ENCODE peak calls at places on chromosomes 2 and 18, in nine cellular contexts. N, P, L, A, D, B, R, O and W are unnamed samples.

GRCh38 chr18:22198163-22198562 is 28.8 kb downstream of the GATA6 start:
- DNase-seq in R (no peak), L (no peak), B (no peak), D (no peak), A (no peak), O (no peak), P (no peak), N (no peak), W (no peak)

GRCh38 chr2:241506793-241507429 is 1.5 kb downstream of the STK25 start:
- DNase-seq in R (no peak), A (no peak), P (no peak), L (no peak), D (no peak), B (no peak), N (no peak), O (no peak), W (no peak)

GRCh38 chr18:394997-395383 is 105.5 kb downstream of the COLEC12 start:
- DNase-seq in N (no peak), A (peak), O (no peak), B (no peak), L (no peak), P (no peak), D (no peak), R (no peak), W (no peak)

GRCh38 chr18:59451073-59451472 is 92.0 kb upstream of the LMAN1 start:
- DNase-seq in R (no peak), D (no peak), O (no peak), B (no peak), N (no peak), P (no peak), A (no peak), L (no peak), W (no peak)

GRCh38 chr2:230913812-230914211 is 11.2 kb downstream of the GPR55 start:
- DNase-seq in L (no peak), O (no peak), D (peak), R (peak), N (no peak), P (no peak), A (no peak), B (no peak), W (no peak)

GRCh38 chr2:64939332-64939917 is 49.8 kb upstream of the SLC1A4 start:
- DNase-seq in B (no peak), O (no peak), A (no peak), P (no peak), D (no peak), N (no peak), R (no peak), L (no peak), W (no peak)

GRCh38 chr2:172404824-172405223 is 22.6 kb upstream of the ITGA6 start:
- DNase-seq in L (no peak), B (no peak), N (peak), O (no peak), P (peak), D (no peak), A (no peak), R (no peak), W (no peak)

GRCh38 chr2:2026252-2026831 is 282.0 kb upstream of the PXDN start:
- DNase-seq in O (no peak), R (no peak), P (no peak), D (peak), L (no peak), B (no peak), N (no peak), A (no peak), W (no peak)

GRCh38 chr2:28403388-28403956 is 10.8 kb downstream of the FOSL2 start:
- DNase-seq in R (no peak), P (no peak), D (no peak), B (no peak), A (no peak), L (no peak), O (no peak), N (no peak), W (no peak)

GRCh38 chr2:174969091-174969734 is 36.0 kb downstream of the CHN1 start:
- DNase-seq in N (no peak), P (no peak), B (no peak), O (no peak), L (no peak), A (no peak), D (no peak), R (no peak), W (no peak)

GRCh38 chr2:235765181-235765820 is 271.5 kb downstream of the AGAP1 start:
- DNase-seq in B (no peak), O (no peak), N (no peak), R (no peak), D (peak), A (no peak), L (no peak), P (no peak), W (no peak)

GRCh38 chr2:28274911-28275685 is 117.6 kb upstream of the FOSL2 start:
- DNase-seq in A (no peak), B (no peak), R (peak), L (peak), D (peak), N (no peak), P (peak), O (no peak), W (no peak)

GRCh38 chr2:109236147-109236546 is 107.1 kb downstream of the SH3RF3 start:
- DNase-seq in O (no peak), P (no peak), A (no peak), N (no peak), R (no peak), L (no peak), D (no peak), B (peak), W (no peak)

GRCh38 chr2:41180392-41180791 is 728.5 kb upstream of the SLC8A1 start:
- DNase-seq in R (no peak), B (no peak), D (no peak), N (no peak), A (no peak), L (peak), P (no peak), O (no peak), W (no peak)

GRCh38 chr2:232242316-232242715 is 136.2 kb upstream of the ALPP start:
- DNase-seq in N (no peak), B (no peak), P (no peak), A (no peak), D (no peak), R (no peak), L (no peak), O (no peak), W (no peak)

GRCh38 chr2:17879137-17879912 is 858 bp downstream of the KCNS3 start:
- DNase-seq in A (peak), D (peak), R (peak), L (peak), O (no peak), P (peak), B (peak), N (peak), W (no peak)